ENCODE peak calls at places on chromosomes 11 and 22, in ten cellular contexts. D is NCI-H2171; U is activated CD8-positive, alpha-beta T cell treated with anti-CD3 and anti-CD28 coated beads for 36 hours; M is activated T-cell treated with anti-CD3 and anti-CD28 coated beads, Interleukin-2, amount 50 U/mL, for 48 hours; V is NCI-H345; I is stimulated activated CD4-positive, alpha-beta T cell treated with anti-CD3 and anti-CD28 coated beads, Interleukin-4, amount 100 ng/mL, for 48 hours; X is NCI-H1930; G is OCI-M1; N is IMR-90; L is stimulated activated CD8-positive, alpha-beta memory T cell treated with anti-CD3 and anti-CD28 coated beads, Interleukin-4, amount 100 ng/mL, for 48 hours. T is an unnamed sample.

GRCh38 chr22:44811141-44811540 is 58.8 kb downstream of the ARHGAP8 start:
- DNase-seq in D (no peak), U (no peak), M (no peak), V (no peak), I (no peak), X (no peak), G (no peak), N (no peak), L (no peak), T (no peak)

GRCh38 chr11:69106124-69106811 is 49.5 kb upstream of the SMIM38 start:
- DNase-seq in D (no peak), U (no peak), M (no peak), V (no peak), I (no peak), X (no peak), G (no peak), N (no peak), L (no peak), T (no peak)

GRCh38 chr11:132122701-132123100 is 752.3 kb downstream of the NTM start:
- DNase-seq in D (no peak), U (no peak), M (no peak), V (no peak), I (no peak), X (no peak), G (no peak), N (peak), L (no peak), T (no peak)

GRCh38 chr11:66284526-66285078 is 4.3 kb downstream of the YIF1A start:
- DNase-seq in D (no peak), U (no peak), M (no peak), V (no peak), I (no peak), X (no peak), G (no peak), N (no peak), L (no peak), T (no peak)

GRCh38 chr11:33043221-33043833 is 4.0 kb downstream of the TCP11L1 start:
- DNase-seq in D (no peak), U (no peak), M (no peak), V (no peak), I (no peak), X (no peak), G (no peak), N (no peak), L (no peak), T (no peak)

GRCh38 chr11:15104166-15104565 is 10.6 kb upstream of the INSC start:
- DNase-seq in D (no peak), U (no peak), M (no peak), V (no peak), I (no peak), X (no peak), G (no peak), N (peak), L (no peak), T (no peak)

GRCh38 chr22:36323182-36323854 is 64.4 kb downstream of the MYH9 start:
- DNase-seq in D (peak), U (no peak), M (no peak), V (no peak), I (no peak), X (no peak), G (no peak), N (peak), L (no peak), T (no peak)

GRCh38 chr22:25630446-25630845 is 66.0 kb downstream of the GRK3 start:
- DNase-seq in D (no peak), U (no peak), M (no peak), V (no peak), I (no peak), X (no peak), G (no peak), N (no peak), L (no peak), T (no peak)

GRCh38 chr22:50684986-50685385 is 12.4 kb downstream of the SHANK3 start:
- DNase-seq in D (no peak), U (no peak), M (no peak), V (no peak), I (no peak), X (no peak), G (no peak), N (peak), L (no peak), T (no peak)

GRCh38 chr22:37569009-37569920 is 9.0 kb downstream of the CDC42EP1 start:
- DNase-seq in D (no peak), U (no peak), M (no peak), V (no peak), I (no peak), X (no peak), G (no peak), N (no peak), L (no peak), T (no peak)

GRCh38 chr22:46501701-46502100 is 35.7 kb downstream of the CELSR1 start:
- DNase-seq in D (no peak), U (no peak), M (no peak), V (no peak), I (no peak), X (no peak), G (no peak), N (peak), L (no peak), T (no peak)

GRCh38 chr22:36562261-36562835 is 33.4 kb upstream of the EIF3D start:
- DNase-seq in D (no peak), U (no peak), M (no peak), V (no peak), I (no peak), X (no peak), G (no peak), N (peak), L (no peak), T (no peak)

GRCh38 chr11:108016647-108017046 is 7.9 kb downstream of the CUL5 start:
- DNase-seq in D (no peak), U (no peak), M (no peak), V (no peak), I (no peak), X (no peak), G (no peak), N (no peak), L (no peak), T (no peak)

GRCh38 chr22:47918936-47919505 is 1156.6 kb downstream of the TBC1D22A start:
- DNase-seq in D (peak), U (no peak), M (no peak), V (no peak), I (no peak), X (no peak), G (no peak), N (no peak), L (no peak), T (no peak)

GRCh38 chr22:32528984-32529982 is 54.7 kb downstream of the FBXO7 start:
- DNase-seq in D (peak), U (peak), M (peak), V (peak), I (peak), X (no peak), G (peak), N (peak), L (peak), T (peak)

GRCh38 chr11:101407324-101407723 is 176.5 kb downstream of the TRPC6 start:
- DNase-seq in D (no peak), U (no peak), M (no peak), V (no peak), I (no peak), X (no peak), G (no peak), N (peak), L (no peak), T (no peak)

GRCh38 chr11:119538748-119539147 is 115.8 kb upstream of the THY1 start:
- DNase-seq in D (no peak), U (peak), M (no peak), V (no peak), I (no peak), X (no peak), G (peak), N (no peak), L (no peak), T (peak)

GRCh38 chr11:110173775-110174644 is 80.8 kb downstream of the ZC3H12C start:
- DNase-seq in D (no peak), U (peak), M (peak), V (no peak), I (peak), X (no peak), G (peak), N (peak), L (peak), T (peak)

GRCh38 chr11:65442952-65443351 is 20.4 kb downstream of the NEAT1 start:
- DNase-seq in D (no peak), U (no peak), M (no peak), V (no peak), I (no peak), X (no peak), G (no peak), N (peak), L (no peak), T (peak)

GRCh38 chr22:24973867-24974266 is 21.4 kb downstream of the KIAA1671 start:
- DNase-seq in D (no peak), U (no peak), M (no peak), V (no peak), I (no peak), X (no peak), G (no peak), N (no peak), L (no peak), T (no peak)

GRCh38 chr22:33715626-33716025 is 204.7 kb downstream of the LARGE1 start:
- DNase-seq in D (no peak), U (no peak), M (no peak), V (no peak), I (no peak), X (no peak), G (no peak), N (no peak), L (no peak), T (no peak)

GRCh38 chr11:36501236-36501635 is 8.8 kb downstream of the TRAF6 start:
- DNase-seq in D (no peak), U (no peak), M (no peak), V (no peak), I (no peak), X (no peak), G (no peak), N (peak), L (no peak), T (no peak)

GRCh38 chr11:77175869-77176539 is 48.0 kb downstream of the MYO7A start:
- DNase-seq in D (no peak), U (no peak), M (no peak), V (no peak), I (no peak), X (no peak), G (no peak), N (no peak), L (no peak), T (peak)

GRCh38 chr11:47121056-47121455 is 55.6 kb downstream of the ARFGAP2 start:
- DNase-seq in D (no peak), U (no peak), M (no peak), V (no peak), I (no peak), X (no peak), G (no peak), N (no peak), L (no peak), T (no peak)

GRCh38 chr22:50695421-50696250 is 23.0 kb downstream of the SHANK3 start:
- DNase-seq in D (no peak), U (no peak), M (no peak), V (peak), I (no peak), X (no peak), G (no peak), N (no peak), L (no peak), T (no peak)

GRCh38 chr11:128467610-128468041 is 119.7 kb downstream of the ETS1 start:
- DNase-seq in D (no peak), U (peak), M (peak), V (no peak), I (no peak), X (no peak), G (no peak), N (peak), L (no peak), T (no peak)

GRCh38 chr11:121467965-121468364 is 15.2 kb upstream of the SORL1-AS1 start:
- DNase-seq in D (no peak), U (peak), M (peak), V (no peak), I (peak), X (no peak), G (no peak), N (no peak), L (peak), T (no peak)

GRCh38 chr11:35274909-35275807 is 136.2 kb downstream of the CD44 start:
- DNase-seq in D (no peak), U (peak), M (no peak), V (peak), I (no peak), X (no peak), G (no peak), N (no peak), L (no peak), T (no peak)

GRCh38 chr22:22928666-22929380 is 41.2 kb downstream of the IGLL5 start:
- DNase-seq in D (no peak), U (peak), M (peak), V (no peak), I (peak), X (no peak), G (peak), N (peak), L (peak), T (peak)